ENCODE peak calls at places on chromosomes 16 and 17, in eight cellular contexts. P, G, D, F, K, N, I and A are unnamed samples.

GRCh38 chr17:77778636-77779524 is 179.6 kb upstream of the TNRC6C start:
- DNase-seq in P (no peak), G (no peak), D (peak; percentile 89), F (no peak), K (no peak), N (no peak), I (no peak), A (peak; percentile 59)

GRCh38 chr16:85431431-85432124 is 181.5 kb upstream of the GSE1 start:
- DNase-seq in P (no peak), G (no peak), D (no peak), F (no peak), K (no peak), N (no peak), I (no peak), A (no peak)

GRCh38 chr16:117381-118365 is 20.8 kb downstream of the NPRL3 start:
- DNase-seq in P (peak; percentile 88), G (peak; percentile 49), D (no peak), F (peak; percentile 63), K (peak; percentile 38), N (no peak), I (peak; percentile 76), A (no peak)

GRCh38 chr16:3131755-3132377 is 3.0 kb upstream of the ZNF213 start:
- DNase-seq in P (peak; percentile 75), G (no peak), D (no peak), F (peak; percentile 6), K (peak; percentile 62), N (no peak), I (peak; percentile 69), A (no peak)

GRCh38 chr16:49952386-49952785 is 72.6 kb upstream of the CNEP1R1 start:
- DNase-seq in P (no peak), G (no peak), D (no peak), F (no peak), K (no peak), N (no peak), I (no peak), A (no peak)

GRCh38 chr16:50160495-50161164 is 7.5 kb downstream of the TENT4B start:
- DNase-seq in P (no peak), G (no peak), D (no peak), F (no peak), K (no peak), N (no peak), I (no peak), A (no peak)

GRCh38 chr16:16169615-16170014 is 53.7 kb downstream of the ABCC6 start:
- DNase-seq in P (no peak), G (no peak), D (no peak), F (no peak), K (no peak), N (no peak), I (no peak), A (no peak)

GRCh38 chr16:14500791-14501190 is 129.3 kb downstream of the PARN start:
- DNase-seq in P (no peak), G (no peak), D (no peak), F (no peak), K (no peak), N (no peak), I (no peak), A (no peak)

GRCh38 chr16:78570409-78571141 is 471.1 kb downstream of the WWOX start:
- DNase-seq in P (no peak), G (no peak), D (no peak), F (no peak), K (no peak), N (no peak), I (no peak), A (no peak)

GRCh38 chr17:3474212-3474611 is 1.6 kb upstream of the ASPA start:
- DNase-seq in P (no peak), G (no peak), D (no peak), F (no peak), K (no peak), N (no peak), I (no peak), A (no peak)

GRCh38 chr17:74691151-74691550 is 21.6 kb downstream of the CD300LF start:
- DNase-seq in P (no peak), G (no peak), D (no peak), F (no peak), K (no peak), N (no peak), I (no peak), A (no peak)

GRCh38 chr17:32621612-32622312 is 135.0 kb downstream of the CDK5R1 start:
- DNase-seq in P (no peak), G (no peak), D (no peak), F (no peak), K (no peak), N (no peak), I (no peak), A (no peak)

GRCh38 chr17:12693640-12694039 is 27.9 kb downstream of the MYOCD start:
- DNase-seq in P (no peak), G (no peak), D (no peak), F (no peak), K (no peak), N (no peak), I (no peak), A (no peak)

GRCh38 chr16:12754824-12755543 is 48.7 kb downstream of the CPPED1 start:
- DNase-seq in P (no peak), G (no peak), D (no peak), F (no peak), K (no peak), N (no peak), I (no peak), A (no peak)